ENCODE peak calls at places on chromosomes 2 and 18, in ten cellular contexts. Z is Peyer's patch, E is progenitor cell of endocrine pancreas, S is left ventricle myocardium inferior, Y is GM10248, T is HFFc6, B is GM13976, H is breast epithelium, J is A673, G is dorsolateral prefrontal cortex. K is an unnamed sample.

GRCh38 chr2:42936632-42936996 is 144.2 kb upstream of the HAAO start:
- DNase-seq in H (no peak), B (no peak), G (no peak), S (no peak), E (no peak), Z (no peak), T (no peak), Y (no peak), J (no peak), K (no peak)

GRCh38 chr2:220503446-220503845 is 876.0 kb downstream of the SLC4A3 start:
- DNase-seq in S (no peak), H (no peak), G (no peak), T (no peak), B (no peak), E (no peak), Y (no peak), J (no peak), Z (no peak), K (no peak)

GRCh38 chr2:28101892-28102291 is 211.4 kb downstream of the BABAM2 start:
- DNase-seq in E (no peak), H (no peak), S (no peak), G (no peak), T (no peak), Y (no peak), Z (no peak), B (no peak), J (no peak), K (no peak)

GRCh38 chr2:84223191-84223590 is 235.9 kb downstream of the SUCLG1 start:
- DNase-seq in H (no peak), G (no peak), S (no peak), E (no peak), Y (no peak), Z (no peak), T (no peak), J (no peak), B (no peak), K (no peak)

GRCh38 chr2:216287251-216287650 is 85.0 kb downstream of the MARCHF4 start:
- DNase-seq in Y (no peak), E (no peak), B (no peak), G (no peak), T (peak), H (no peak), Z (no peak), S (no peak), J (peak), K (no peak)

GRCh38 chr2:196259507-196260481 is 88.4 kb upstream of the STK17B start:
- DNase-seq in J (no peak), T (peak), Y (no peak), H (no peak), B (no peak), E (no peak), Z (no peak), S (no peak), G (no peak), K (no peak)

GRCh38 chr2:25743132-25743830 is 69.9 kb upstream of the DTNB start:
- DNase-seq in T (no peak), J (no peak), Y (peak), H (no peak), Z (peak), G (no peak), B (no peak), S (no peak), E (no peak), K (no peak)

GRCh38 chr2:197598450-197598849 is 76.9 kb downstream of the RFTN2 start:
- DNase-seq in J (no peak), E (no peak), H (no peak), G (no peak), Z (no peak), S (no peak), Y (no peak), B (no peak), T (no peak), K (no peak)

GRCh38 chr2:38037757-38038615 is 38.0 kb downstream of the CYP1B1 start:
- DNase-seq in Z (no peak), B (peak), T (no peak), G (peak), J (peak), E (no peak), S (peak), H (no peak), Y (peak), K (no peak)
- TF ChIP-seq CTCF in Z (no peak), B (peak), T (peak), G (no peak), J (peak), E (no peak), S (peak), H (no peak), Y (peak), K (no peak)

GRCh38 chr2:238207006-238207405 is 3.5 kb upstream of the ILKAP start:
- DNase-seq in B (no peak), Z (no peak), G (no peak), Y (no peak), J (no peak), H (no peak), T (no peak), S (no peak), E (no peak), K (no peak)

GRCh38 chr2:238203104-238203972 is at the start of gene ILKAP:
- DNase-seq in T (peak), Y (peak), H (peak), S (peak), Z (peak), B (peak), G (peak), E (peak), J (peak), K (peak)

GRCh38 chr2:238202326-238203103 is 980 bp downstream of the ILKAP start:
- DNase-seq in Z (peak), Y (no peak), G (no peak), S (no peak), J (peak), T (no peak), B (peak), E (no peak), H (no peak), K (no peak)

GRCh38 chr2:238203973-238204683 is 633 bp upstream of the ILKAP start:
- DNase-seq in B (peak), T (no peak), H (no peak), Z (peak), E (no peak), Y (no peak), S (no peak), G (no peak), J (no peak), K (no peak)
- TF ChIP-seq CTCF in B (no peak), T (no peak), H (no peak), Z (no peak), E (no peak), Y (no peak), S (no peak), G (no peak), J (no peak), K (no peak)

DNA sequence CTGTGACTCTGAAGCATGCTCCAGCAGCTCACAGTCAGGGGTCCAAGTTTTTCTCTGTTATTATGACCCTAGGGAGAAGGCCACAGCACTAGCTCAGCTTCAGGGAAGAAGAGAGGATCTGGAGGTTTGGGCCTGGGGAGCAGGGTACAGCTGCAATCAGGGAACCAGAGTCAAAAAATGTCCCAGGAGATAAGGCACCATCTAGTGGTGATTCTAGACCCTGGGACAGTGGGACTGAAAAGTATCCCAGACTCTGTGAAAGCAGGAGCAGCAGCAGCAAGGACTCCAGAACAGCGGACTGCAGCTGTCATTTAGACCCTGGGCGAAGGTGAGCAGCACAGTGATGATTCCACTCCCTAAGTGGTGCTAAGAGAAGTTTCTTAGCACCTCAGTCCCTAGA is 278.4 kb upstream of the DDX18 start:
- DNase-seq in G (no peak), Y (no peak), S (no peak), B (no peak), H (no peak), E (no peak), T (no peak), J (peak), Z (no peak), K (no peak)
- TF ChIP-seq CTCF in G (no peak), Y (peak), S (peak), B (peak), H (no peak), E (peak), T (peak), J (peak), Z (peak), K (peak)

DNA sequence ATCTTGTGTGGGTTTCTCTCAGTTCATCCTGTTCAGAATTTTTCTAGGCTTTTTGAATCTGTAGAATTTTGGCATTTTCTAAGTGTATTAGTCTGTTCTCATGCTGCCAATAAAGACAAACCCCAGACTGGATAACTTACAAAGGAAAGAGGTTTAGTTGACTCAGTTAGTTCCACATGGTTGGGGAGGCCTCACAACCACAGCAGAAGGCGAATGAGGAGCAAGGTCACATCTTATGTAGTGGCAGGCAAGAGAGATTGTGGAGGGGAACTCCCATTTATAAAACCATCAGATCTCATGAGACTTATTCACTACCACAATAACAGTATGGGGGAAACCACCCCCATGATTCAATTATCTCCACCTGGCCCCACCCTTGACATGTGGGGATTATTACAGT is 199.2 kb downstream of the ST6GAL2 start:
- DNase-seq in G (no peak), Y (no peak), E (no peak), B (no peak), J (no peak), S (no peak), T (no peak), Z (no peak), H (no peak), K (no peak)
- TF ChIP-seq CTCF in G (no peak), Y (no peak), E (no peak), B (no peak), J (no peak), S (no peak), T (no peak), Z (no peak), H (no peak), K (no peak)

GRCh38 chr18:40159141-40160017 is 1795.7 kb upstream of the PIK3C3 start:
- DNase-seq in T (peak), J (peak), G (no peak), Z (no peak), S (no peak), B (no peak), E (no peak), Y (no peak), H (no peak), K (no peak)
- TF ChIP-seq CTCF in T (peak), J (peak), G (peak), Z (peak), S (peak), B (no peak), E (peak), Y (no peak), H (peak), K (peak)

DNA sequence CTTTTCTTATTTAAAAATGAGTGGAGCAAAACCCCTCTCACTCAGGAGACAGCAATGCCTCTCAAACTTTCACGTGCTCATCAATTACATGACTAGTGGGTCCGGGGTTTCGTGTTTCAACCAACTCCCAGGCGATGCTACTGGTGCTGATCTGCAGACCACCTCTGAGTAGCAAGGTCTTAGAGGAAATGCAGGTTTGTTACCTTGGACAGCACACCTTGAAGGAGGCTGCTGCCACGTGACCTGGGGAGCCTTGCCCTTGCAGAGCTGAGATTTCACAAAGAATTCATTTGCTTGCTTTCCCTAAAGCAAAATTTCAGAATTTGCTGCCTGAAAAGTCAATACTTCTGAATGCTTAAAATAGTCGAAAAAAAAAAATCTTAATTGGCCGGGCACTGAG is 32.4 kb downstream of the SMIM21 start:
- DNase-seq in J (no peak), H (no peak), E (no peak), S (no peak), Y (no peak), G (no peak), T (no peak), Z (no peak), B (no peak), K (no peak)
- TF ChIP-seq CTCF in J (no peak), H (no peak), E (no peak), S (no peak), Y (no peak), G (no peak), T (no peak), Z (no peak), B (no peak), K (no peak)

GRCh38 chr2:50143822-50144575 is 887.9 kb downstream of the NRXN1 start:
- DNase-seq in S (no peak), G (no peak), J (peak), E (no peak), B (peak), T (no peak), Y (peak), H (no peak), Z (no peak), K (peak)
- TF ChIP-seq CTCF in S (peak), G (peak), J (peak), E (peak), B (peak), T (peak), Y (peak), H (peak), Z (peak), K (peak)

GRCh38 chr2:50513724-50514123 is 518.2 kb downstream of the NRXN1 start:
- DNase-seq in B (no peak), E (no peak), T (no peak), S (no peak), Z (no peak), G (no peak), Y (no peak), J (no peak), H (no peak), K (no peak)
- TF ChIP-seq CTCF in B (no peak), E (peak), T (no peak), S (no peak), Z (no peak), G (no peak), Y (no peak), J (peak), H (no peak), K (peak)

GRCh38 chr2:70087703-70088507 is 628 bp downstream of the PCBP1 start:
- DNase-seq in G (peak), B (no peak), H (peak), E (peak), S (peak), Z (peak), T (peak), Y (no peak), J (peak), K (no peak)
- TF ChIP-seq CTCF in G (no peak), B (no peak), H (no peak), E (no peak), S (no peak), Z (no peak), T (peak), Y (peak), J (no peak), K (no peak)